ENCODE peak calls at places on chromosomes 2 and 18, in four cellular contexts. Z is H7, U is lower leg skin, T is H54. Q is an unnamed sample.

GRCh38 chr18:31369478-31369877 is 7.1 kb upstream of the DSG4 start:
- DNase-seq in U (no peak), T (no peak), Z (no peak), Q (no peak)

GRCh38 chr2:173048901-173049661 is 26.6 kb upstream of the MAP3K20 start:
- DNase-seq in Z (no peak), T (peak; percentile 53), U (peak; percentile 84), Q (no peak)

GRCh38 chr18:78769502-78770113 is 210.0 kb upstream of the SALL3 start:
- DNase-seq in T (no peak), Z (no peak), U (no peak), Q (no peak)

GRCh38 chr2:72153924-72154323 is 6.3 kb upstream of the CYP26B1 start:
- DNase-seq in T (no peak), Z (no peak), U (no peak), Q (no peak)

GRCh38 chr18:57869228-57869627 is 66.1 kb upstream of the ATP8B1 start:
- DNase-seq in Z (no peak), T (no peak), U (no peak), Q (no peak)

GRCh38 chr2:19812166-19812565 is 89.6 kb downstream of the TTC32 start:
- DNase-seq in T (no peak), U (no peak), Z (no peak), Q (no peak)

GRCh38 chr2:110662560-110662959 is 15.3 kb downstream of the BUB1 start:
- DNase-seq in U (no peak), T (no peak), Z (no peak), Q (no peak)

GRCh38 chr2:238865744-238866355 is 18.0 kb downstream of the TWIST2 start:
- DNase-seq in T (no peak), Z (no peak), U (no peak), Q (no peak)

GRCh38 chr2:28717339-28717758 is 34.3 kb upstream of the PPP1CB start:
- DNase-seq in Z (no peak), U (peak; percentile 67), T (peak; percentile 50), Q (peak; percentile 37)